ENCODE peak calls at places on chromosomes 13 and 19, in five cellular contexts. J, L, W, P and V are unnamed samples.

GRCh38 chr13:98508280-98509074 is 68.4 kb downstream of the STK24 start:
- DNase-seq in J (no peak), L (no peak), W (no peak), P (peak), V (no peak)

GRCh38 chr13:100323937-100324336 is 235.0 kb downstream of the PCCA start:
- DNase-seq in P (no peak), L (no peak), J (no peak), W (no peak), V (no peak)

GRCh38 chr13:98542568-98543379 is 34.1 kb downstream of the STK24 start:
- DNase-seq in L (no peak), J (no peak), W (no peak), P (no peak), V (no peak)

GRCh38 chr19:17794731-17795494 is at the start of gene B3GNT3:
- DNase-seq in L (no peak), J (peak), W (no peak), P (no peak), V (no peak)

GRCh38 chr13:33125821-33126570 is 109.8 kb downstream of the KL start:
- DNase-seq in L (no peak), P (peak), W (no peak), J (no peak), V (no peak)

GRCh38 chr13:107373551-107373950 is 805.6 kb upstream of the ARGLU1 start:
- DNase-seq in L (no peak), J (no peak), W (no peak), P (peak), V (no peak)

GRCh38 chr13:25846227-25846984 is 205.4 kb downstream of the SHISA2 start:
- DNase-seq in P (no peak), J (no peak), L (no peak), W (no peak), V (no peak)

GRCh38 chr13:99103536-99103935 is 97.1 kb upstream of the UBAC2 start:
- DNase-seq in P (no peak), L (no peak), W (no peak), J (no peak), V (no peak)

GRCh38 chr13:95643471-95643813 is 1.1 kb downstream of the DZIP1 start:
- DNase-seq in L (no peak), J (no peak), P (peak), W (no peak), V (no peak)

GRCh38 chr19:48644839-48645651 is 942 bp downstream of the CA11 start:
- DNase-seq in W (peak), L (no peak), P (peak), J (peak), V (peak)

GRCh38 chr19:2405256-2405655 is 22.1 kb downstream of the TIMM13 start:
- DNase-seq in W (no peak), L (no peak), P (no peak), J (no peak), V (peak)

GRCh38 chr19:19009951-19010350 is 23.4 kb downstream of the SUGP2 start:
- DNase-seq in J (no peak), P (no peak), W (no peak), L (no peak), V (no peak)

GRCh38 chr13:79450110-79450509 is 30.8 kb upstream of the NDFIP2 start:
- DNase-seq in W (no peak), P (no peak), L (no peak), J (no peak), V (no peak)

GRCh38 chr19:35739275-35740107 is 2.8 kb downstream of the IGFLR1 start:
- DNase-seq in P (no peak), W (no peak), J (no peak), L (no peak), V (no peak)

GRCh38 chr19:35741216-35741541 is 1.1 kb downstream of the IGFLR1 start:
- DNase-seq in W (no peak), P (no peak), J (no peak), L (no peak), V (no peak)

GRCh38 chr19:35740108-35740422 is 2.2 kb downstream of the IGFLR1 start:
- DNase-seq in J (no peak), P (no peak), L (no peak), W (no peak), V (no peak)

GRCh38 chr19:35742121-35742724 is at the start of gene IGFLR1:
- DNase-seq in L (no peak), W (peak), P (no peak), J (peak), V (peak)

DNA sequence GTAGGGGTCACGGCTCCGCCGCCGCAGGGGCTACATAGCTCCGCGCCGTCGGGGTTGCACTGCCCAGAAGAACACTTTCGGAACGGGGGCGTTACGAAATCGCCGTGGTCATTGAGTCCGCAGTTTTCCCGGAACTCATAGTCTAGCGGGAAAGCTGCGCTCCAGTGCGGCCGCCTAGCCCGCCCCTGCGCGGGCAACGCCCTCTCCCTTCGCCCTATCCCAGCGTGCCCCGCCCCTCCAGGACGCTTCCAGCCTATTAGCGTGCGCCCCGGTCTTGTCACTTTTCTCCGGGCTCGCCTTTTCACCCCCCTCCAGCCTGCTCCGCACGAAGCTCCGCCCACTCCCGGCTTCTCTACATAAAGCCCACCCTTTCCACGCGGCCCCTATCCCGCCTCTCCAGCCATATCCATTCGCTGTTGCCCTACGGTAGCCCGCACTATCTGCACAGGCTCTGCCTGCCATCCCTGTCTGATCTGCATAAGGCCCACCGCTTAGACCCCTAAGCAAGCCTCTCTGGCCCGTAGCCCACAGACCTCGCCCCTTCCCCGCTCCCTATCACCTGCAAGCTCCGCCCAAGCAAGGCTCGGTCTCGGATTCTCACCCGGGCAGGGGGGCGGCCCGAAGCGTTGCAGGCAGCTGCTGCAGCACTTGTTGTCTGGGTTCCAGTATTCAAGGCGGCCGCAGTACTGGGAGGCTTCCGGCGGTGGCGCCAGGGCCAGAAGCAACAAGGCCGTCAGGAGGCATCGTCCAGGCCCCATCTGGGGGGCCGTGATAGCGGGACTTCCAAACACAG is 1.6 kb downstream of the IGFLR1 start:
- DNase-seq in W (peak), P (peak), L (peak), J (peak), V (peak)
- TF ChIP-seq CTCF in W (peak), P (no peak), L (no peak), J (no peak), V (peak)

DNA sequence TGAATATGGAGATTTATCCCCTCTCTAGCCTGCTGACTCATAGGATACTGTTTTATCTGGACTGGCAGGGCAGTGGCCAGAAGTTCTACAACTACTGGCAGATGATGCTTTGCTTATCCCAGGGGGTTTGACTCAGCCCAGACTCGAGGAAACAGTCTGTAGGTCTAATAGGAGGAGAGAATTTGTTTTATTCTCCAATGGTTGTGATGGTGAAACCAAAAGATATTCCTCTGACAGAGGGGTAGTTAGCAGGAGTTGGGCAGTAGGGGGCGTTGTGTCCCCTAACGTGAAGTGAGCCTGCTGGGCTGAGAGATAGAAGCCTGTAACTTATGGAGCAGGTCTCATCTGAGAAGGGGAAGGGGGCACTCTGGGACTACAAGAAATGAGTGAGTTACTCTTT is 74.9 kb downstream of the WTIP start:
- DNase-seq in L (no peak), W (no peak), J (no peak), P (no peak), V (no peak)
- TF ChIP-seq CTCF in L (no peak), W (no peak), J (no peak), P (peak), V (no peak)

DNA sequence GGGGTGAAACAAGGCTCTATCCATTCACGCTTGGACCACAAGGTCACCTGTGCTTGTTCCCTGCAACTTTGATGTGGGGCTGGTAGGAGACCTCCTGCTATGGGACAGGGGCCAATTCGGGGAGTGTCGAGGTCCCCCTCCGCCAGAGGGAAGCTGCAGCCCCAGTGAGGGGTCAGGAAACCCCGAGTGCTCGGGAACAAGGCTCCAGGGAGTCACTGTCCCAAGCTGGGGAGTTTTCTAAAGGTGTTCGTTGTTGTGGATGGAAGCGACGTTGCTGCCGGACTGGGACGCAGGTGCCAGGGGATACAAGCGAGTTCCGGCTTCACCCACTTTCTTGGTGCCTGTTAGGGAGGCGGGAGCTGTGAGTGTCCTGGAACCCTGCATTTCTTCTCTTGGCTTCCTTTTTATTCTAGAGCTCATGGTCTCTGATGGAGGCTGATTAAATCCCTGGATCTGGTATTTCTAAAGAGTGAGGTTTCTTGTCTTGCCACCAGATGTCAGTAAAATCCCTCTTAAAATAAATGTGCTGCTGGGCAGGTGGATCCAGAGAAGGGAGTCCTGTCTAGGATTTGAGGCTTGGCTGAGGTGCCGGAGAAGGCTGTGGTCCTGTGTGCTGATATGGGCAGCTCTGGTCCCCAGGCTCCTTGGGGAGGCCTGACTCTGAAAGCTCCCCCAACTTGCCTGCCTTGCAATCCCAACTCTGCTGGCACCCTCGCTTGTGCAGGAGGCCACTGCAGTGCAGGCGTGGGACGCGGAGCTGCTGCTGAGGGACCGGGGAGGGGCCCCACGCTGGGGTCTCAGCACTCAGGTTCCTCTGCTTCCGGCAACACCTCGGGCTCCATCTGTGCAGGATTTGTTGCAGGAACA is 153.9 kb downstream of the TEX29 start:
- DNase-seq in P (peak), W (peak), L (no peak), J (no peak), V (peak)
- TF ChIP-seq CTCF in P (peak), W (no peak), L (peak), J (peak), V (no peak)

GRCh38 chr13:75760182-75760981 is 124.3 kb downstream of the LMO7 start:
- DNase-seq in J (peak), L (no peak), W (peak), P (peak), V (peak)
- TF ChIP-seq CTCF in J (no peak), L (no peak), W (no peak), P (no peak), V (no peak)